ENCODE peak calls at places on chromosomes 11 and 22, in six cellular contexts. One of them, this sample, is unnamed.

GRCh38 chr11:111352935-111353695 is 26.0 kb downstream of the POU2AF1 start:
- DNase-seq in colonic mucosa: peak
- DNase-seq in Peyer's patch: no peak
- DNase-seq in pancreas: peak
- DNase-seq in SJSA1: no peak
- DNase-seq in tibial artery: no peak
- DNase-seq in this sample: peak

GRCh38 chr22:22663861-22664800 is 19.7 kb downstream of the GGTLC2 start:
- DNase-seq in colonic mucosa: no peak
- DNase-seq in Peyer's patch: no peak
- DNase-seq in pancreas: no peak
- DNase-seq in SJSA1: no peak
- DNase-seq in tibial artery: no peak
- DNase-seq in this sample: no peak

GRCh38 chr22:42930810-42931420 is 73.8 kb upstream of the ARFGAP3 start:
- DNase-seq in colonic mucosa: no peak
- DNase-seq in Peyer's patch: no peak
- DNase-seq in pancreas: peak
- DNase-seq in SJSA1: no peak
- DNase-seq in tibial artery: no peak
- DNase-seq in this sample: no peak

GRCh38 chr11:111427471-111427912 is 48.4 kb upstream of the POU2AF1 start:
- DNase-seq in colonic mucosa: peak
- DNase-seq in Peyer's patch: no peak
- DNase-seq in pancreas: no peak
- DNase-seq in SJSA1: no peak
- DNase-seq in tibial artery: no peak
- DNase-seq in this sample: no peak

GRCh38 chr11:19110290-19110689 is 6.7 kb upstream of the ZDHHC13 start:
- DNase-seq in colonic mucosa: no peak
- DNase-seq in Peyer's patch: no peak
- DNase-seq in pancreas: peak
- DNase-seq in SJSA1: no peak
- DNase-seq in tibial artery: no peak
- DNase-seq in this sample: peak

GRCh38 chr11:47259178-47259977 is 1.6 kb downstream of the NR1H3 start:
- DNase-seq in colonic mucosa: peak
- DNase-seq in Peyer's patch: no peak
- DNase-seq in pancreas: no peak
- DNase-seq in SJSA1: no peak
- DNase-seq in tibial artery: no peak
- DNase-seq in this sample: peak

GRCh38 chr11:27642954-27643353 is 57.3 kb downstream of the BDNF start:
- DNase-seq in colonic mucosa: no peak
- DNase-seq in Peyer's patch: no peak
- DNase-seq in pancreas: no peak
- DNase-seq in SJSA1: no peak
- DNase-seq in tibial artery: no peak
- DNase-seq in this sample: no peak

GRCh38 chr22:50673231-50674126 is 856 bp downstream of the SHANK3 start:
- DNase-seq in colonic mucosa: no peak
- DNase-seq in Peyer's patch: peak
- DNase-seq in pancreas: no peak
- DNase-seq in SJSA1: no peak
- DNase-seq in tibial artery: no peak
- DNase-seq in this sample: no peak

GRCh38 chr11:96061730-96062524 is 138.0 kb upstream of the MTMR2 start:
- DNase-seq in colonic mucosa: no peak
- DNase-seq in Peyer's patch: no peak
- DNase-seq in pancreas: no peak
- DNase-seq in SJSA1: no peak
- DNase-seq in tibial artery: no peak
- DNase-seq in this sample: no peak

GRCh38 chr22:19912236-19912999 is 29.2 kb upstream of the COMT start:
- DNase-seq in colonic mucosa: no peak
- DNase-seq in Peyer's patch: no peak
- DNase-seq in pancreas: no peak
- DNase-seq in SJSA1: no peak
- DNase-seq in tibial artery: no peak
- DNase-seq in this sample: peak

GRCh38 chr22:22820626-22821025 is 67.0 kb upstream of the IGLL5 start:
- DNase-seq in colonic mucosa: no peak
- DNase-seq in Peyer's patch: no peak
- DNase-seq in pancreas: no peak
- DNase-seq in SJSA1: no peak
- DNase-seq in tibial artery: no peak
- DNase-seq in this sample: no peak

GRCh38 chr22:20055654-20056053 is 24.4 kb upstream of the DGCR8 start:
- DNase-seq in colonic mucosa: no peak
- DNase-seq in Peyer's patch: peak
- DNase-seq in pancreas: no peak
- DNase-seq in SJSA1: no peak
- DNase-seq in tibial artery: no peak
- DNase-seq in this sample: no peak

GRCh38 chr11:131713529-131714134 is 343.2 kb downstream of the NTM start:
- DNase-seq in colonic mucosa: no peak
- DNase-seq in Peyer's patch: no peak
- DNase-seq in pancreas: no peak
- DNase-seq in SJSA1: no peak
- DNase-seq in tibial artery: no peak
- DNase-seq in this sample: no peak

GRCh38 chr22:43110927-43111623 is 525 bp downstream of the BIK start:
- DNase-seq in colonic mucosa: peak
- DNase-seq in Peyer's patch: peak
- DNase-seq in pancreas: peak
- DNase-seq in SJSA1: no peak
- DNase-seq in tibial artery: no peak
- DNase-seq in this sample: peak

GRCh38 chr11:14908214-14908880 is 16.3 kb upstream of the CYP2R1 start:
- DNase-seq in colonic mucosa: peak
- DNase-seq in Peyer's patch: no peak
- DNase-seq in pancreas: peak
- DNase-seq in SJSA1: peak
- DNase-seq in tibial artery: no peak
- DNase-seq in this sample: no peak

GRCh38 chr11:35289821-35290220 is 129.5 kb downstream of the SLC1A2 start:
- DNase-seq in colonic mucosa: no peak
- DNase-seq in Peyer's patch: no peak
- DNase-seq in pancreas: no peak
- DNase-seq in SJSA1: peak
- DNase-seq in tibial artery: no peak
- DNase-seq in this sample: no peak

GRCh38 chr11:67384851-67385366 is 6.9 kb upstream of the RAD9A start:
- DNase-seq in colonic mucosa: no peak
- DNase-seq in Peyer's patch: no peak
- DNase-seq in pancreas: no peak
- DNase-seq in SJSA1: peak
- DNase-seq in tibial artery: no peak
- DNase-seq in this sample: no peak

DNA sequence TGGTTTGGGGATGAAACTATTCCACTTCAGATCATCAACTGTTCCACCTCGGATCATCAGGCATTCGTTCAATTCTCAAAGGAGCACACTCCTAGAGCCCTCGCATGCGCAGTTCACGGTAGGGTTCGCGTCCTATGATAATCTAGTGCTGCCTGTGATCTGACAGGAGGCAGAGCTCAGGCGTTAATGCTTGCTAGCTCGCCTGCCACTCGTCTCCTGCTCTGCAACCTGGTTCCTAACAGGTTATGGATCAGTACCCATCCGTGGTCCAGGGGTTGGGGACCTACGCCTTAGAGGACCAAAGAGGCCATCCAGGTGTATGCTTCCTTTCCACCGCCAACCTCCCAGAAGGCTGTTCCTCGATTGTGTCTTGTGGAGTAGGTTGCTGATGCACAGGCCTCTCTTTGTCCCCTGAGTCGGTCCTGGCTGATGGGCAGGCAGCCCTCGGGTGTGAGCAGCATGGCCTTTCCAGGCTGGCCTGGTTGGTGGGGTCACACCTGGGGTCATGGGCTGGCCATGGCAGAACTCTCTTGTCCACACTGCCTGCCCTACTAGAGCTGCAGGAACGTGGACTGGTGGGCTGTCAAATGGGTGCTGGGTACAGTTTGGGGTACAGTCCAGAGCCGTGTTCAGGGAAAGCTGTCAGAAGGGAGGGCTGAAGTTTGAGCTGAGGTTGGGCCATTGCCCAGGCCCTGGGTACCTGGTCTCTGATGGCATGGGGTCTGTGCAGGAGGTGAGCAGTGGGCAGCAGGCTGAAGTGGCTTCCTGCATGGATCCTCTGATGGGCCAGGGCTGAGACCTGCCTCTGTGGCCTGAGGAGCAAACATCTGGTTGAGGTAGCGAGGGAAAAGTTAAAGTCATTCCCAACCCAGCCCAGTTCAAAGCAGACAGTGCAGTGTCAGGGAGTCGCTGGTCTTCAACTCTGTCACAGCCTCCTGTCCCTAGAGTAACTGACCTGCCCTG is 11.1 kb downstream of the PRDM11 start:
- DNase-seq in colonic mucosa: no peak
- DNase-seq in Peyer's patch: no peak
- DNase-seq in pancreas: no peak
- DNase-seq in SJSA1: no peak
- DNase-seq in tibial artery: no peak
- DNase-seq in this sample: no peak
- H3K27ac ChIP-seq in colonic mucosa: no peak
- H3K27ac ChIP-seq in Peyer's patch: peak
- H3K27ac ChIP-seq in pancreas: no peak
- H3K27ac ChIP-seq in SJSA1: no peak
- H3K27ac ChIP-seq in tibial artery: peak
- H3K27ac ChIP-seq in this sample: peak

DNA sequence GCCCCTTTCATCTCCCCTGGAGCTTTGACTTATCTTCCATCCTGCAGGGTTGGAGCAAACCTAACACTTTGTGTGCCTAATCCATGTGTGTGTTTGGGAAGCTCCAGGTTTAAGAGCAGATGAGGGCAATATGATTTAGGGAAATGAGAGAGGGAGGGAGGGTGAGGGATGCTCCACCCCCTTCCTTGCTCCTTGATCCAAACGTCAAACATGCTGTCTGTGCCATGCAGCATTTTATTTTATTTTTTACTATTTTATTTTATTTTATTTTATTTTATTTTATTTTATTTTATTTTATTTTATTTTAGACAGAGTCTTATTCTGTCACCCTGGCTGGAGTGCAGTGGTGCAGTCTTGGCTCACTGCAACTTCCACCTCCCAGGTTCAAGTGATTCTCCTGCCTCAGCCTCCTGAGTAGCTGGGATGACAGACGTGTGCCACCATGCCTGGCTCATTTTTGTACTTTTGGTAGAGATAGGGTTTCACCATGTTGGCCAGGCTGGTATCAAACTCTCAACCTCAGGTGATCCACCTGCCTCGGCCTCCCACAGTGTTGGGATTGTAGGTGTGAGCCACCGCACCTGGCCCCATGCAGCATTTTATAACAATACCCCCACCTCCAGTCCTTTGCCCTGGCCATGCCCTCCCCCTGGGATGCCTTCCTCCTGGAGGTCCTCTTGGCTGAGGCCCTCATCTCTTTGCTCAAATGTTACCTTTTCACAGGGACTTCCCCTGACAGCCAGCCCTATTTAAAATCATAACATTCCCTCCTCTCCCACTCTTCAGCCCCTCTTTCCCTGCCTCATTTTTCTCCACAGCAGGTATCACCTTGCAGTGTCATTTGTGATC is 52.5 kb upstream of the CRYBB3 start:
- DNase-seq in colonic mucosa: no peak
- DNase-seq in Peyer's patch: no peak
- DNase-seq in pancreas: no peak
- DNase-seq in SJSA1: no peak
- DNase-seq in tibial artery: no peak
- DNase-seq in this sample: no peak
- H3K27ac ChIP-seq in colonic mucosa: no peak
- H3K27ac ChIP-seq in Peyer's patch: no peak
- H3K27ac ChIP-seq in pancreas: peak
- H3K27ac ChIP-seq in SJSA1: no peak
- H3K27ac ChIP-seq in tibial artery: peak
- H3K27ac ChIP-seq in this sample: no peak

DNA sequence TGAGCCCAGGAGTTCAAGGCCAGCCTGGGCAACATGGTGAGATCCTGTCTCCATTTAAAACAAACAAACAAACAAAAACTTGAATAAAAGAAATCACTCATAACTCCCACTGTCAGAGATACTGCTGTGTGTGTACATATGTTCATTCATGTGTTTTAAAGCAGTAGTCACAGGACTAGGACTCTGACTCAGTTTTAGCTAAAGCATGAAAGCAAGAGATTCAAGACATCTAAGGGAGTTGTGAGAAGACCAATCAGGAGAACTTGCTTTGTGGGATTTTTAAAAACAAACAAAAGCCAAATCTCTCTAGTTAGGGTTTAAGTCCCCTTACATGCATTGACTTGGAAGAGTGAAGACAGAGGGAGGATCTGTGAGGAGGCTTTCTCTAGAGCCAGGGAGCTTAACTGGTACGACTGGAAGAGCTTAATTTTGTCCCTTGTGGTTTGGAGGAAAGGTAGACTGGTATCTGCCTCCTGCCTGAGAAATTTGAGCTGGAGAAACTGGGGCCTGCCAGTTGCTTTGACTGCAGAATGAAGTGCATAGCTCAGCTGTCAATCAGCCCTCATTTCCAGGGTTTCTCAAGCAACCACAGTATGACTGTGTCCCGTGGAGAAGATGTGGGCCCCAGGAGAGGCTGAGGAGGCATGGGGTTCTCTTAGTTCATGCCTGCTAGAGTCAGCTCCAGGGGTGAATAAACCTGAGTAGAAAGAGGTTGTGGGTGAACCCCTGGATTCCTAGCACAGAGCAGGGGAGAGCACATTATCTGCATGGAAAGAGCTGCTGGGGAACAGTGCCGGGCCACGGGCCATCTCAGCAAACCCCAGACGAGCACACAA is 30.6 kb downstream of the EXPH5 start:
- DNase-seq in colonic mucosa: no peak
- DNase-seq in Peyer's patch: no peak
- DNase-seq in pancreas: no peak
- DNase-seq in SJSA1: no peak
- DNase-seq in tibial artery: no peak
- DNase-seq in this sample: no peak
- H3K27ac ChIP-seq in colonic mucosa: no peak
- H3K27ac ChIP-seq in Peyer's patch: no peak
- H3K27ac ChIP-seq in pancreas: no peak
- H3K27ac ChIP-seq in SJSA1: no peak
- H3K27ac ChIP-seq in tibial artery: no peak
- H3K27ac ChIP-seq in this sample: no peak

DNA sequence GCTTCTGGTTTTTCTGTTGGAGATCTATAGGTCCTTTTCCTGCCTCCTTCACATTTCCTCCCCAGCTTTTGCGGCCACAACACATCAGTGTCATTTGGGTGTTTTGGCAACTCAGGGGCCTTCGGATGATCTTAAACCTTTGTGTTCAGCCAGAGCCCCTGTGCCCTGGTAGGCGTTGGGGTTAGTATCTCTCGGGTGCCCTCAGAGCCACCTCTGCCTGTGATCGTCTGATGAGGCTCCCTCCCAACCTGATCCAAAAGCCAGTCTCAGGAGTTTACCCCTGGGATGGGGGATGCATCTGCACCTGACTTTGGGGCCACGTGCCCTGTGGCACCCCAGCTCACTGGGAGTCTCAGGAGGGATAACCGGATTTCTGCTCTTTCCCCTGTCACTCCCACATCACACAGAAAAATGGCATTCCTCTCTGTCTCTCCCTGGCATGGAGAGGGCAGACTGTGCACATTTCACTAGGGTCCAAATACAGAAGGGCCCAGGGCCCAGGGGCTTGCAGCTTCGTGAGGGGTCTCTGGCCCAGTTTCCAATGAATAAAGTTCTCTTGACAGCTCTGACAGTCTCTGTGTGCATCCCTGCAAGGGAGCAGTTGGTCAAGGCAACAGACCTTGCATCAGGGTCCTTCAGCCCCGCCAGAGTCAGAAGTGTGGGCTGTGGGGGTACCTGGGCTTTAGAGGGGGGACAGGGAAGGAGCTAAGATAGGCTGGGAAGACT is 2.6 kb downstream of the RNF26 start:
- DNase-seq in colonic mucosa: no peak
- DNase-seq in Peyer's patch: no peak
- DNase-seq in pancreas: no peak
- DNase-seq in SJSA1: no peak
- DNase-seq in tibial artery: no peak
- DNase-seq in this sample: no peak
- H3K27ac ChIP-seq in colonic mucosa: peak
- H3K27ac ChIP-seq in Peyer's patch: no peak
- H3K27ac ChIP-seq in pancreas: no peak
- H3K27ac ChIP-seq in SJSA1: peak
- H3K27ac ChIP-seq in tibial artery: no peak
- H3K27ac ChIP-seq in this sample: peak

This sample was measured in stomach.